ENCODE peak calls at places on chromosomes 2 and 18, in eight cellular contexts. N, M, U, Z, W, D, L and G are unnamed samples.

GRCh38 chr18:23357992-23358594 is 95.0 kb upstream of the RIOK3 start:
- DNase-seq in W (no peak), Z (no peak), L (no peak), U (no peak), N (no peak), D (no peak), M (no peak), G (no peak)

GRCh38 chr2:161131804-161132203 is 28.4 kb upstream of the TANK start:
- DNase-seq in N (no peak), D (no peak), W (no peak), U (no peak), L (no peak), M (no peak), Z (no peak), G (no peak)

GRCh38 chr18:32326450-32327309 is 136.8 kb downstream of the MEP1B start:
- DNase-seq in Z (no peak), W (no peak), L (no peak), N (no peak), D (no peak), M (no peak), U (no peak), G (no peak)

GRCh38 chr2:69589973-69590652 is 53.4 kb downstream of the AAK1 start:
- DNase-seq in M (no peak), L (no peak), N (peak; percentile 63), W (no peak), U (no peak), Z (no peak), D (no peak), G (no peak)

GRCh38 chr2:169684135-169684565 is 10.1 kb downstream of the CFAP210 start:
- DNase-seq in U (no peak), L (no peak), N (no peak), Z (peak; percentile 50), D (no peak), M (no peak), W (no peak), G (no peak)

GRCh38 chr2:98180456-98180855 is 93.5 kb downstream of the VWA3B start:
- DNase-seq in U (no peak), W (no peak), L (no peak), N (no peak), M (no peak), D (no peak), Z (peak; percentile 61), G (no peak)

GRCh38 chr2:10048501-10049171 is 5.3 kb downstream of the KLF11 start:
- DNase-seq in D (peak; percentile 82), N (peak; percentile 81), U (peak; percentile 38), L (peak; percentile 69), Z (peak; percentile 55), M (peak; percentile 10), W (peak; percentile 73), G (no peak)

GRCh38 chr18:58051765-58052460 is 7.9 kb downstream of the NEDD4L start:
- DNase-seq in N (peak; percentile 43), D (no peak), U (peak; percentile 55), L (peak; percentile 63), Z (peak; percentile 40), M (no peak), W (no peak), G (no peak)

GRCh38 chr2:223697316-223697875 is 95.2 kb upstream of the SCG2 start:
- DNase-seq in W (no peak), Z (no peak), D (no peak), U (no peak), N (no peak), M (no peak), L (no peak), G (no peak)

GRCh38 chr2:155679647-155680046 is 652.9 kb downstream of the NR4A2 start:
- DNase-seq in W (no peak), L (no peak), Z (no peak), D (no peak), M (no peak), N (no peak), U (no peak), G (no peak)

GRCh38 chr2:167215595-167215994 is 327.3 kb downstream of the XIRP2 start:
- DNase-seq in M (no peak), Z (no peak), D (no peak), U (no peak), L (no peak), N (no peak), W (no peak), G (no peak)

GRCh38 chr2:231228223-231228622 is 29.8 kb downstream of the ARMC9 start:
- DNase-seq in Z (no peak), M (no peak), D (no peak), U (no peak), N (no peak), W (no peak), L (peak; percentile 76), G (no peak)

GRCh38 chr18:54647176-54647575 is 56.1 kb downstream of the DYNAP start:
- DNase-seq in D (peak; percentile 21), L (peak; percentile 79), W (peak; percentile 61), U (peak; percentile 37), M (peak; percentile 34), N (peak; percentile 7), Z (peak; percentile 69), G (peak; percentile 3)

GRCh38 chr2:101614127-101614759 is 83.3 kb upstream of the MAP4K4 start:
- DNase-seq in M (no peak), D (no peak), W (no peak), N (no peak), U (no peak), L (no peak), Z (no peak), G (no peak)

GRCh38 chr2:101616411-101616810 is 81.1 kb upstream of the MAP4K4 start:
- DNase-seq in N (no peak), W (no peak), L (no peak), M (no peak), D (peak; percentile 29), Z (no peak), U (no peak), G (no peak)

GRCh38 chr2:101617786-101618185 is 79.7 kb upstream of the MAP4K4 start:
- DNase-seq in D (no peak), M (no peak), N (no peak), L (no peak), U (no peak), Z (no peak), W (no peak), G (no peak)

GRCh38 chr2:101619191-101619591 is 78.3 kb upstream of the MAP4K4 start:
- DNase-seq in D (no peak), Z (no peak), L (no peak), M (no peak), W (no peak), U (no peak), N (no peak), G (no peak)

DNA sequence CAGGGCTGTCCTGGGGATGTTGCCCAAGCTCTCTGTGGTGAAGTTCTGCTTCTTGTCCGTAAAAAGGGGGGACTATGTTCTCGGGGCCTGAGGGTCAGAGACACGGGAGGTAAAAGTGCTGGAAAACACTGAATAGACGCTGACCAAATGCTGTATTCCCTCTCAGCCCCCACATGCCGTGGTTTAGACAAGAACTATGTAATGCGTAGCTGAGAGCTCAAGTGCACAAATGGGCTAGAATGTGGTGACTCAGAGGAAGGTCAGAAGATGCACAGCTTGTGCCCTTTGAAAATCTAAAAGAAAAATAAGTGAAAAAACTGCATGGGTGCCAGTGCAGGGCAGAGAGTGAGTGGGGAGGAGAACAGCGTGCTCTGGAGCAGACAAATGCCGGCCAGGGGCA is 80.3 kb upstream of the MAP4K4 start:
- DNase-seq in W (no peak), D (no peak), M (no peak), N (peak; percentile 64), Z (peak; percentile 8), L (no peak), U (no peak), G (no peak)
- H3K4me2 ChIP-seq in W (no peak overlapping the region), D (peak overlapping the region; percentile 49), M (no peak overlapping the region), N (no peak overlapping the region), Z (no peak overlapping the region), L (no peak overlapping the region), U (no peak overlapping the region), G (no peak overlapping the region)

DNA sequence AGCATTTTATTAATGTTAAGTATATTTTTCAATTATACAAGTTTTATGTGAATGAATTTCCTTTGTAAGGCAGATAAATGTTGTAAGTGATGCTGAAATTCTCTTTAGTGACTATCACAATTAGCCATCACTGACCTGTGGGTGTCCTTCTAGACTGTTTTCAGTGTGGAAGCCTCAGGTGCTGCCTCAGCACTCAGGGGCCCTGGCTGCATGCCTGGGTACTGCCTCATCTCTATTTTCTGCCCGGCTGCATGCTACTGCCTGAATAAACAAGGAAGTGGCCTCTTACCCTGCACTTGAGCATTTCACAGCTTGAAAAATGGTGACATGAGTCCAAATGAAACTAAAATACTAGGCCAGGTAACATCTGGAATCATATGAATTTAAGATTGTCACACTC is 787.6 kb upstream of the SALL3 start:
- DNase-seq in D (no peak), Z (no peak), L (peak; percentile 45), N (no peak), W (peak; percentile 58), M (no peak), U (peak; percentile 46), G (no peak)
- H3K4me1 ChIP-seq in D (no peaks in the 10 kb centered on the region), Z (no peaks in the 10 kb centered on the region), L (no peaks in the 10 kb centered on the region), N (no peaks in the 10 kb centered on the region), W (no peaks in the 10 kb centered on the region), M (no peaks in the 10 kb centered on the region), U (no peaks in the 10 kb centered on the region), G (no peaks in the 10 kb centered on the region)

GRCh38 chr2:7988440-7988839 is 693.4 kb upstream of the ID2 start:
- DNase-seq in U (no peak), Z (peak; percentile 32), W (no peak), M (no peak), L (no peak), N (no peak), D (no peak), G (no peak)

GRCh38 chr2:7986431-7986830 is 695.4 kb upstream of the ID2 start:
- DNase-seq in W (no peak), Z (no peak), N (no peak), D (no peak), U (no peak), M (no peak), L (no peak), G (no peak)

GRCh38 chr2:7992612-7993596 is 689.0 kb upstream of the ID2 start:
- DNase-seq in Z (peak; percentile 18), N (peak; percentile 54), L (no peak), M (no peak), D (peak; percentile 68), U (no peak), W (no peak), G (no peak)

GRCh38 chr2:7987992-7988391 is 693.9 kb upstream of the ID2 start:
- DNase-seq in D (no peak), N (no peak), Z (no peak), U (no peak), W (no peak), M (no peak), L (no peak), G (no peak)

DNA sequence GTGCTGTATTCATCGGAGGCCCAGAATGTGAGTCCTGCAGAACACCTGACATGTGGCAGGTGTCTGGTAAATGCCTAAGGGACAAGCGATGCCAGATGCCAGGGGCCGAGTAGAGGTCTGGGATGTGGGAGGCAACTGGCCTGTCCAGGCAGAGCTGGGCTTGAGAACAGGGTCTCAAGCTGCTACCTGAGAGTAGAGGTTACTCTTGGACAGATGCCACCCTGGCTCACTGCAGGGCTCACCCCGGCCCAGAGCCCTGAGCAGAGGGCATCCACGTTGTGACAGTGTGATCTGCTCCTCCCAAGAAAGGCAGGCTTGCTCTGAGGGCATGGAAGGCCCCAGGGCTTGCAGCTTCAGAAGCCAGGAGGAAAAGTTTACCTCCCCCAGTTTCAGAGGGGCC is 692.0 kb upstream of the ID2 start:
- DNase-seq in Z (no peak), D (no peak), M (no peak), L (no peak), W (no peak), N (no peak), U (no peak), G (no peak)
- H3K9me2 ChIP-seq in Z (no peaks in the 10 kb centered on the region), D (no peaks in the 10 kb centered on the region), M (no peaks in the 10 kb centered on the region), L (no peaks in the 10 kb centered on the region), W (no peaks in the 10 kb centered on the region), N (no peaks in the 10 kb centered on the region), U (no peaks in the 10 kb centered on the region), G (no peaks in the 10 kb centered on the region)

GRCh38 chr2:85257359-85258193 is 70.2 kb downstream of the TGOLN2 start:
- DNase-seq in Z (peak; percentile 13), D (peak; percentile 57), U (no peak), W (no peak), L (no peak), N (peak; percentile 57), M (no peak), G (peak; percentile 76)
- H3K4me2 ChIP-seq in Z (no peak overlapping the region), D (peak overlapping the region; percentile 9), U (no peak overlapping the region), W (no peak overlapping the region), L (no peak overlapping the region), N (peak overlapping the region; percentile 22), M (no peak overlapping the region), G (peak overlapping the region; percentile 55)